ENCODE peak calls at places on chromosome 3, in five cellular contexts. E, A, G, W and S are unnamed samples.

GRCh38 chr3:27380433-27381357 is 11.5 kb upstream of the NEK10 start:
- DNase-seq in A (no peak), G (no peak), E (no peak), W (no peak), S (no peak)

GRCh38 chr3:117035785-117036184 is 326.2 kb downstream of the TUSC7 start:
- DNase-seq in E (peak), A (peak), G (no peak), W (no peak), S (peak)

GRCh38 chr3:136464502-136464901 is 214.4 kb downstream of the PCCB start:
- DNase-seq in G (no peak), A (peak), W (no peak), E (no peak), S (peak)

GRCh38 chr3:196274585-196274984 is 12.9 kb downstream of the PCYT1A start:
- DNase-seq in A (peak), G (no peak), E (no peak), W (no peak), S (peak)

GRCh38 chr3:70982700-70983140 is 600.8 kb downstream of the FOXP1 start:
- DNase-seq in E (no peak), A (peak), G (no peak), W (no peak), S (peak)

GRCh38 chr3:185677146-185677829 is 91.2 kb downstream of the SENP2 start:
- DNase-seq in G (no peak), W (peak), E (no peak), A (peak), S (peak)

GRCh38 chr3:79866162-79866561 is 98.4 kb upstream of the ROBO1 start:
- DNase-seq in G (no peak), E (no peak), W (no peak), A (no peak), S (no peak)

GRCh38 chr3:73419179-73419803 is 205.4 kb downstream of the PDZRN3 start:
- DNase-seq in G (no peak), W (no peak), A (peak), E (no peak), S (no peak)

GRCh38 chr3:23761440-23761896 is 44.3 kb upstream of the UBE2E1 start:
- DNase-seq in E (peak), G (no peak), W (no peak), A (peak), S (peak)

GRCh38 chr3:59998040-59998439 is 948.2 kb upstream of the CFAP20DC start:
- DNase-seq in A (no peak), W (no peak), G (no peak), E (no peak), S (no peak)

GRCh38 chr3:129979891-129980290 is 5.4 kb downstream of the TRH start:
- DNase-seq in G (no peak), E (no peak), W (no peak), A (no peak), S (no peak)

GRCh38 chr3:138062037-138062436 is 52.1 kb downstream of the CLDN18 start:
- DNase-seq in A (no peak), W (no peak), E (no peak), G (no peak), S (no peak)

GRCh38 chr3:30428251-30428650 is 178.2 kb upstream of the TGFBR2 start:
- DNase-seq in G (no peak), W (no peak), E (no peak), A (peak), S (peak)

GRCh38 chr3:15332405-15333098 is at the start of gene SH3BP5:
- DNase-seq in G (no peak), A (peak), E (peak), W (peak), S (peak)

GRCh38 chr3:176971613-176972174 is 225.6 kb downstream of the TBL1XR1 start:
- DNase-seq in W (no peak), G (no peak), E (no peak), A (peak), S (no peak)

GRCh38 chr3:16511561-16512434 is 1.7 kb downstream of the RFTN1 start:
- DNase-seq in A (peak), G (no peak), E (peak), W (no peak), S (peak)

GRCh38 chr3:47313341-47314055 is 30.8 kb downstream of the KLHL18 start:
- DNase-seq in W (no peak), E (no peak), G (no peak), A (no peak), S (no peak)

GRCh38 chr3:159039286-159039685 is 237.4 kb downstream of the MFSD1 start:
- DNase-seq in G (no peak), W (no peak), E (no peak), A (no peak), S (no peak)

GRCh38 chr3:111282024-111282423 is 210.4 kb downstream of the NECTIN3 start:
- DNase-seq in A (no peak), G (no peak), E (no peak), W (no peak), S (no peak)

GRCh38 chr3:133944641-133945441 is 49.2 kb upstream of the RAB6B start:
- DNase-seq in A (peak), W (no peak), E (no peak), G (no peak), S (peak)

GRCh38 chr3:105377716-105378115 is 11.0 kb downstream of the ALCAM start:
- DNase-seq in A (no peak), G (no peak), W (no peak), E (no peak), S (no peak)

GRCh38 chr3:52781741-52782140 is 4.3 kb downstream of the ITIH1 start:
- DNase-seq in A (no peak), G (no peak), E (peak), W (no peak), S (no peak)

GRCh38 chr3:141845407-141846049 is 30.9 kb upstream of the ATP1B3 start:
- DNase-seq in A (no peak), E (peak), G (peak), W (no peak), S (no peak)

GRCh38 chr3:48656061-48656840 is 6.4 kb downstream of the CELSR3 start:
- DNase-seq in G (peak), E (peak), A (peak), W (peak), S (peak)

GRCh38 chr3:145798691-145799550 is 362.1 kb downstream of the PLOD2 start:
- DNase-seq in E (peak), W (peak), G (no peak), A (no peak), S (no peak)

GRCh38 chr3:119639494-119640350 is 20.7 kb downstream of the POPDC2 start:
- DNase-seq in A (no peak), W (no peak), G (no peak), E (no peak), S (peak)

GRCh38 chr3:14371573-14372474 is 30.6 kb upstream of the SLC6A6 start:
- DNase-seq in E (no peak), A (peak), W (no peak), G (no peak), S (peak)

GRCh38 chr3:157220211-157220610 is 60.3 kb upstream of the CCNL1 start:
- DNase-seq in E (no peak), A (no peak), W (no peak), G (no peak), S (no peak)

GRCh38 chr3:57382933-57383332 is 90.4 kb upstream of the ASB14 start:
- DNase-seq in W (no peak), A (peak), E (no peak), G (no peak), S (peak)

GRCh38 chr3:140355481-140355880 is 322.4 kb upstream of the TRIM42 start:
- DNase-seq in G (no peak), E (no peak), W (no peak), A (no peak), S (no peak)

GRCh38 chr3:5006755-5007202 is 27.5 kb downstream of the BHLHE40 start:
- DNase-seq in A (no peak), E (no peak), W (no peak), G (no peak), S (peak)

GRCh38 chr3:86793786-86794185 is 197.2 kb downstream of the VGLL3 start:
- DNase-seq in G (peak), A (peak), E (no peak), W (no peak), S (peak)

GRCh38 chr3:138914870-138915502 is 32.0 kb downstream of the FOXL2 start:
- DNase-seq in A (peak), W (no peak), G (no peak), E (no peak), S (peak)

GRCh38 chr3:184040010-184040409 is 8.5 kb downstream of the HTR3D start:
- DNase-seq in A (peak), G (no peak), E (peak), W (no peak), S (peak)

GRCh38 chr3:160678447-160678846 is 1.5 kb downstream of the ARL14 start:
- DNase-seq in G (no peak), E (no peak), W (no peak), A (no peak), S (no peak)

GRCh38 chr3:172467170-172467824 is 19.0 kb upstream of the GHSR start:
- DNase-seq in G (no peak), W (no peak), E (no peak), A (peak), S (peak)

GRCh38 chr3:59286791-59287531 is 237.1 kb upstream of the CFAP20DC start:
- DNase-seq in W (no peak), G (no peak), A (peak), E (no peak), S (peak)

GRCh38 chr3:127043041-127043641 is 60.2 kb downstream of the PLXNA1 start:
- DNase-seq in W (no peak), A (no peak), G (no peak), E (peak), S (no peak)

GRCh38 chr3:127043731-127044510 is 61.0 kb downstream of the PLXNA1 start:
- DNase-seq in G (no peak), E (no peak), A (no peak), W (no peak), S (no peak)

GRCh38 chr3:127041933-127042332 is 59.0 kb downstream of the PLXNA1 start:
- DNase-seq in E (no peak), A (no peak), W (no peak), G (no peak), S (no peak)

GRCh38 chr3:127041264-127041820 is 58.4 kb downstream of the PLXNA1 start:
- DNase-seq in E (no peak), A (no peak), G (no peak), W (no peak), S (no peak)

DNA sequence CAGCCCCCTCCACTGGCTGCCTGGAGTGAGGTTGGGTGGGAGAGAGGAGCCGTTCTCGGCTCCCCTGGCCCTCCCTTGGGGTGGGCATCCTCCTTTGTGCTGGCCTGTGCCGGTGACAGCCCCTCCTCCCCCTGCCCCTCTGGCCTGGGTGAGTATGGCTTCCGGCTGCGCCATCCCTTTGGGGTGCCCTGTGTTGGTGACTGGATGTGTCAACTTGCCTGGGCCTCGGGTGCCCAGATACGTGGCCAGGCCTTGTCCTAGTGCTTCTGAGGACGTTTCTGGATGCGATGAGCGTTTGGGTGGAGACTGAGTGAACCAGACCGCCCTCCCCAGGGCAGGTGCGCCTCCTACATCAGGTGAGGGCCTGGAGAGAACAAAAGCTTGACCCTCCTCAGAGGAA is 59.7 kb downstream of the PLXNA1 start:
- DNase-seq in A (no peak), G (no peak), W (no peak), E (no peak), S (no peak)
- H4K91ac ChIP-seq in A (no peak), G (peak), W (no peak), E (peak), S (peak)

DNA sequence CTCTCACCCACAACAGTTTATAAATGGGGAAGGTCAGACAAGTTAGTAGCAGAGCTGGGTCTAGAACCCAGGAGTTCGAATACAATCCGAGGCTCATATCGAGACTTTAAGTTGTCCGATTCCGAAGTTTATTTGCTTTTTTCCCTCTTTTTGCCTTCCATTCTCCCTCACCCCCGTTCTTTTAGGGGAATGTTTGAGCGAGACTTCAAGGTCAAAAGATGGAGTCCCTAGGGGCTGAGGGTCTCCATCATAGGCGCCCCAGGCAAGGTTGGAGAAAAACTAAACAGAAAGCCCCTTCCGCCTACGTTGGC is 7.2 kb downstream of the BCL6 start:
- DNase-seq in E (no peak), A (no peak), W (no peak), G (no peak), S (no peak)
- H4K91ac ChIP-seq in E (no peak), A (peak), W (no peak), G (peak), S (peak)

DNA sequence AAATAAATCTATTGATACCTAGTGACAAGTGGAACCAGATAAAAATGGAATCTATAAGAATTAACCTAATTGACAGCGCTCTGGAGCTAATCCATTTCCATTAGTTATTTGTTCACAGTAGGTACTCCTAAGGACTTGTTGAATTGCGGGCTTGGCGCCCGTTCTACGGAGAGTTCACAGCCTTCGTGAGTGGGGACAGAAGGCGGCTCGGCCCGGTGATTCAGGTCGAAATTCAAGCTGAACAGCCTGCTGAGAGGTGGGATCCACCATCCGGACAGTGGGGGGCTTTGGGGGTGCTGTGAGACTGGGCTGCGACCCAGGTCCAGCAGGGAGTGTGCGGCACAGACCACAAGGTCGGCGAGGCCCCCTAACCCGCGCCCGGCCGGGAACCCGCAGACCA is 779 bp upstream of the CTNNB1 start:
- DNase-seq in A (no peak), G (no peak), E (no peak), W (peak), S (no peak)
- H4K91ac ChIP-seq in A (peak), G (no peak), E (no peak), W (no peak), S (peak)

DNA sequence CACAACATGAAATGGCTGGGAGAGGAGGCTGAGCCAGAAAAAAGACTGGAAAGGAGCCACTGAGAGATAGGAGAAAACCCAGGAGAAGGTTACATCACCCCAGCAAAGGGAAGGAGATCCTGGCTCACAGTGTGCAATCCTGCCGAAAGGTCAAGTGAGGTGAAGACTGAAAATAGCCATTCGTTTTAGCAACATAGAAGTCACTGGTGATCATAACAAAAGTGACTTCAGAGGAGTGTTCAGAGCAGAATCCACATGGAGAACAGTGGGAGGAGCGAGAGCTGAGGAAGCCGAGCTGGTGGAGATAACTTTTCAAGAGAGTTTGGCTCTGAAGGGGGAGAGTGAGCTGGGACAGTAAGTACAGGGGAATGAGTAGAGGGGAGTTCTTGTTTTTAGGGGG is 5.4 kb upstream of the HEG1 start:
- DNase-seq in A (peak), G (no peak), E (no peak), W (no peak), S (peak)
- H4K91ac ChIP-seq in A (peak), G (no peak), E (no peak), W (no peak), S (peak)

GRCh38 chr3:127209840-127210653 is 17.1 kb downstream of the PRR23E start:
- DNase-seq in G (no peak), A (no peak), W (no peak), E (peak), S (no peak)
- H4K91ac ChIP-seq in G (no peak), A (no peak), W (no peak), E (no peak), S (no peak)

GRCh38 chr3:67654832-67655152 is 380 bp upstream of the SUCLG2 start:
- DNase-seq in A (no peak), W (no peak), G (no peak), E (no peak), S (no peak)
- H4K91ac ChIP-seq in A (peak), W (no peak), G (peak), E (no peak), S (peak)